ENCODE peak calls at places on chromosomes 11 and 22, in eight cellular contexts. One of them, this sample, is unnamed.

GRCh38 chr22:46972901-46973831 is 210.7 kb downstream of the TBC1D22A start:
- DNase-seq in hippocampal formation: no peak
- DNase-seq in A549: no peak
- DNase-seq in midbrain: no peak
- DNase-seq in dorsolateral prefrontal cortex: no peak
- DNase-seq in sigmoid colon: peak
- DNase-seq in naive thymus-derived CD8-positive, alpha-beta T cell: no peak
- DNase-seq in stimulated activated CD4-positive, alpha-beta T cell treated with anti-CD3 and anti-CD28 coated beads, Interleukin-2, amount 100 ng/mL, for 48 hours: no peak
- DNase-seq in this sample: no peak

GRCh38 chr11:123413636-123414035 is 16.4 kb upstream of the GRAMD1B start:
- DNase-seq in hippocampal formation: no peak
- DNase-seq in A549: no peak
- DNase-seq in midbrain: no peak
- DNase-seq in dorsolateral prefrontal cortex: no peak
- DNase-seq in sigmoid colon: no peak
- DNase-seq in naive thymus-derived CD8-positive, alpha-beta T cell: no peak
- DNase-seq in stimulated activated CD4-positive, alpha-beta T cell treated with anti-CD3 and anti-CD28 coated beads, Interleukin-2, amount 100 ng/mL, for 48 hours: no peak
- DNase-seq in this sample: no peak

GRCh38 chr22:23083315-23084021 is 13.1 kb downstream of the GNAZ start:
- DNase-seq in hippocampal formation: no peak
- DNase-seq in A549: no peak
- DNase-seq in midbrain: no peak
- DNase-seq in dorsolateral prefrontal cortex: no peak
- DNase-seq in sigmoid colon: no peak
- DNase-seq in naive thymus-derived CD8-positive, alpha-beta T cell: no peak
- DNase-seq in stimulated activated CD4-positive, alpha-beta T cell treated with anti-CD3 and anti-CD28 coated beads, Interleukin-2, amount 100 ng/mL, for 48 hours: no peak
- DNase-seq in this sample: no peak

GRCh38 chr11:19979519-19979845 is 180.8 kb downstream of the DBX1 start:
- DNase-seq in hippocampal formation: no peak
- DNase-seq in A549: no peak
- DNase-seq in midbrain: no peak
- DNase-seq in dorsolateral prefrontal cortex: no peak
- DNase-seq in sigmoid colon: no peak
- DNase-seq in naive thymus-derived CD8-positive, alpha-beta T cell: no peak
- DNase-seq in stimulated activated CD4-positive, alpha-beta T cell treated with anti-CD3 and anti-CD28 coated beads, Interleukin-2, amount 100 ng/mL, for 48 hours: no peak
- DNase-seq in this sample: no peak

GRCh38 chr11:119339581-119340334 is 925 bp downstream of the C1QTNF5 start:
- DNase-seq in hippocampal formation: no peak
- DNase-seq in A549: no peak
- DNase-seq in midbrain: peak
- DNase-seq in dorsolateral prefrontal cortex: no peak
- DNase-seq in sigmoid colon: peak
- DNase-seq in naive thymus-derived CD8-positive, alpha-beta T cell: no peak
- DNase-seq in stimulated activated CD4-positive, alpha-beta T cell treated with anti-CD3 and anti-CD28 coated beads, Interleukin-2, amount 100 ng/mL, for 48 hours: no peak
- DNase-seq in this sample: peak

GRCh38 chr11:105937331-105937730 is 84.7 kb downstream of the MSANTD4 start:
- DNase-seq in hippocampal formation: no peak
- DNase-seq in A549: no peak
- DNase-seq in midbrain: no peak
- DNase-seq in dorsolateral prefrontal cortex: no peak
- DNase-seq in sigmoid colon: no peak
- DNase-seq in naive thymus-derived CD8-positive, alpha-beta T cell: no peak
- DNase-seq in stimulated activated CD4-positive, alpha-beta T cell treated with anti-CD3 and anti-CD28 coated beads, Interleukin-2, amount 100 ng/mL, for 48 hours: no peak
- DNase-seq in this sample: no peak

GRCh38 chr22:45493286-45493771 is 9.4 kb upstream of the FBLN1 start:
- DNase-seq in hippocampal formation: no peak
- DNase-seq in A549: no peak
- DNase-seq in midbrain: no peak
- DNase-seq in dorsolateral prefrontal cortex: peak
- DNase-seq in sigmoid colon: peak
- DNase-seq in naive thymus-derived CD8-positive, alpha-beta T cell: no peak
- DNase-seq in stimulated activated CD4-positive, alpha-beta T cell treated with anti-CD3 and anti-CD28 coated beads, Interleukin-2, amount 100 ng/mL, for 48 hours: no peak
- DNase-seq in this sample: no peak

GRCh38 chr11:3957437-3957836 is 102.0 kb downstream of the STIM1 start:
- DNase-seq in hippocampal formation: no peak
- DNase-seq in A549: no peak
- DNase-seq in midbrain: no peak
- DNase-seq in dorsolateral prefrontal cortex: no peak
- DNase-seq in sigmoid colon: no peak
- DNase-seq in naive thymus-derived CD8-positive, alpha-beta T cell: no peak
- DNase-seq in stimulated activated CD4-positive, alpha-beta T cell treated with anti-CD3 and anti-CD28 coated beads, Interleukin-2, amount 100 ng/mL, for 48 hours: no peak
- DNase-seq in this sample: no peak

GRCh38 chr22:35978889-35979288 is 49.7 kb downstream of the RBFOX2 start:
- DNase-seq in hippocampal formation: no peak
- DNase-seq in A549: no peak
- DNase-seq in midbrain: no peak
- DNase-seq in dorsolateral prefrontal cortex: no peak
- DNase-seq in sigmoid colon: no peak
- DNase-seq in naive thymus-derived CD8-positive, alpha-beta T cell: no peak
- DNase-seq in stimulated activated CD4-positive, alpha-beta T cell treated with anti-CD3 and anti-CD28 coated beads, Interleukin-2, amount 100 ng/mL, for 48 hours: no peak
- DNase-seq in this sample: no peak

GRCh38 chr11:15852179-15852578 is 504.2 kb downstream of the SOX6 start:
- DNase-seq in hippocampal formation: no peak
- DNase-seq in A549: no peak
- DNase-seq in midbrain: no peak
- DNase-seq in dorsolateral prefrontal cortex: no peak
- DNase-seq in sigmoid colon: no peak
- DNase-seq in naive thymus-derived CD8-positive, alpha-beta T cell: no peak
- DNase-seq in stimulated activated CD4-positive, alpha-beta T cell treated with anti-CD3 and anti-CD28 coated beads, Interleukin-2, amount 100 ng/mL, for 48 hours: no peak
- DNase-seq in this sample: no peak

GRCh38 chr11:2360081-2360642 is 16.9 kb upstream of the CD81 start:
- DNase-seq in hippocampal formation: no peak
- DNase-seq in A549: no peak
- DNase-seq in midbrain: no peak
- DNase-seq in dorsolateral prefrontal cortex: no peak
- DNase-seq in sigmoid colon: no peak
- DNase-seq in naive thymus-derived CD8-positive, alpha-beta T cell: no peak
- DNase-seq in stimulated activated CD4-positive, alpha-beta T cell treated with anti-CD3 and anti-CD28 coated beads, Interleukin-2, amount 100 ng/mL, for 48 hours: no peak
- DNase-seq in this sample: no peak

GRCh38 chr22:50041361-50042065 is 16.6 kb downstream of the TTLL8 start:
- DNase-seq in hippocampal formation: no peak
- DNase-seq in A549: no peak
- DNase-seq in midbrain: no peak
- DNase-seq in dorsolateral prefrontal cortex: no peak
- DNase-seq in sigmoid colon: peak
- DNase-seq in naive thymus-derived CD8-positive, alpha-beta T cell: no peak
- DNase-seq in stimulated activated CD4-positive, alpha-beta T cell treated with anti-CD3 and anti-CD28 coated beads, Interleukin-2, amount 100 ng/mL, for 48 hours: no peak
- DNase-seq in this sample: no peak

GRCh38 chr11:2182692-2183474 is 11.3 kb upstream of the TH start:
- DNase-seq in hippocampal formation: no peak
- DNase-seq in A549: no peak
- DNase-seq in midbrain: no peak
- DNase-seq in dorsolateral prefrontal cortex: no peak
- DNase-seq in sigmoid colon: no peak
- DNase-seq in naive thymus-derived CD8-positive, alpha-beta T cell: no peak
- DNase-seq in stimulated activated CD4-positive, alpha-beta T cell treated with anti-CD3 and anti-CD28 coated beads, Interleukin-2, amount 100 ng/mL, for 48 hours: no peak
- DNase-seq in this sample: no peak

GRCh38 chr22:23657712-23658111 is 25.6 kb upstream of the DRICH1 start:
- DNase-seq in hippocampal formation: no peak
- DNase-seq in A549: no peak
- DNase-seq in midbrain: no peak
- DNase-seq in dorsolateral prefrontal cortex: no peak
- DNase-seq in sigmoid colon: no peak
- DNase-seq in naive thymus-derived CD8-positive, alpha-beta T cell: no peak
- DNase-seq in stimulated activated CD4-positive, alpha-beta T cell treated with anti-CD3 and anti-CD28 coated beads, Interleukin-2, amount 100 ng/mL, for 48 hours: no peak
- DNase-seq in this sample: no peak

GRCh38 chr11:28400236-28401100 is 292.3 kb downstream of the METTL15 start:
- DNase-seq in hippocampal formation: no peak
- DNase-seq in A549: no peak
- DNase-seq in midbrain: no peak
- DNase-seq in dorsolateral prefrontal cortex: no peak
- DNase-seq in sigmoid colon: no peak
- DNase-seq in naive thymus-derived CD8-positive, alpha-beta T cell: no peak
- DNase-seq in stimulated activated CD4-positive, alpha-beta T cell treated with anti-CD3 and anti-CD28 coated beads, Interleukin-2, amount 100 ng/mL, for 48 hours: no peak
- DNase-seq in this sample: no peak

GRCh38 chr11:2772544-2773031 is 72.8 kb upstream of the KCNQ1OT1 start:
- DNase-seq in hippocampal formation: no peak
- DNase-seq in A549: no peak
- DNase-seq in midbrain: no peak
- DNase-seq in dorsolateral prefrontal cortex: peak
- DNase-seq in sigmoid colon: no peak
- DNase-seq in naive thymus-derived CD8-positive, alpha-beta T cell: no peak
- DNase-seq in stimulated activated CD4-positive, alpha-beta T cell treated with anti-CD3 and anti-CD28 coated beads, Interleukin-2, amount 100 ng/mL, for 48 hours: no peak
- DNase-seq in this sample: no peak

GRCh38 chr11:58428021-58428420 is at the start of gene OR5B2:
- DNase-seq in hippocampal formation: no peak
- DNase-seq in A549: no peak
- DNase-seq in midbrain: no peak
- DNase-seq in dorsolateral prefrontal cortex: no peak
- DNase-seq in sigmoid colon: no peak
- DNase-seq in naive thymus-derived CD8-positive, alpha-beta T cell: no peak
- DNase-seq in stimulated activated CD4-positive, alpha-beta T cell treated with anti-CD3 and anti-CD28 coated beads, Interleukin-2, amount 100 ng/mL, for 48 hours: no peak
- DNase-seq in this sample: no peak

GRCh38 chr22:43292633-43293025 is 50.5 kb downstream of the SCUBE1 start:
- DNase-seq in hippocampal formation: no peak
- DNase-seq in A549: no peak
- DNase-seq in midbrain: no peak
- DNase-seq in dorsolateral prefrontal cortex: no peak
- DNase-seq in sigmoid colon: no peak
- DNase-seq in naive thymus-derived CD8-positive, alpha-beta T cell: no peak
- DNase-seq in stimulated activated CD4-positive, alpha-beta T cell treated with anti-CD3 and anti-CD28 coated beads, Interleukin-2, amount 100 ng/mL, for 48 hours: no peak
- DNase-seq in this sample: no peak

GRCh38 chr11:126978155-126978554 is 22.4 kb downstream of the KIRREL3 start:
- DNase-seq in hippocampal formation: no peak
- DNase-seq in A549: no peak
- DNase-seq in midbrain: no peak
- DNase-seq in dorsolateral prefrontal cortex: no peak
- DNase-seq in sigmoid colon: no peak
- DNase-seq in naive thymus-derived CD8-positive, alpha-beta T cell: no peak
- DNase-seq in stimulated activated CD4-positive, alpha-beta T cell treated with anti-CD3 and anti-CD28 coated beads, Interleukin-2, amount 100 ng/mL, for 48 hours: no peak
- DNase-seq in this sample: no peak

GRCh38 chr22:46931881-46932280 is 169.4 kb downstream of the TBC1D22A start:
- DNase-seq in hippocampal formation: no peak
- DNase-seq in A549: no peak
- DNase-seq in midbrain: no peak
- DNase-seq in dorsolateral prefrontal cortex: no peak
- DNase-seq in sigmoid colon: no peak
- DNase-seq in naive thymus-derived CD8-positive, alpha-beta T cell: no peak
- DNase-seq in stimulated activated CD4-positive, alpha-beta T cell treated with anti-CD3 and anti-CD28 coated beads, Interleukin-2, amount 100 ng/mL, for 48 hours: no peak
- DNase-seq in this sample: no peak

GRCh38 chr11:27485930-27486773 is 13.6 kb upstream of the LGR4 start:
- DNase-seq in hippocampal formation: peak
- DNase-seq in A549: no peak
- DNase-seq in midbrain: peak
- DNase-seq in dorsolateral prefrontal cortex: no peak
- DNase-seq in sigmoid colon: no peak
- DNase-seq in naive thymus-derived CD8-positive, alpha-beta T cell: peak
- DNase-seq in stimulated activated CD4-positive, alpha-beta T cell treated with anti-CD3 and anti-CD28 coated beads, Interleukin-2, amount 100 ng/mL, for 48 hours: peak
- DNase-seq in this sample: peak

GRCh38 chr22:44393066-44393465 is 80.3 kb upstream of the SHISAL1 start:
- DNase-seq in hippocampal formation: no peak
- DNase-seq in A549: no peak
- DNase-seq in midbrain: no peak
- DNase-seq in dorsolateral prefrontal cortex: peak
- DNase-seq in sigmoid colon: peak
- DNase-seq in naive thymus-derived CD8-positive, alpha-beta T cell: no peak
- DNase-seq in stimulated activated CD4-positive, alpha-beta T cell treated with anti-CD3 and anti-CD28 coated beads, Interleukin-2, amount 100 ng/mL, for 48 hours: no peak
- DNase-seq in this sample: no peak

GRCh38 chr11:7677071-7677470 is 3.8 kb upstream of the CYB5R2 start:
- DNase-seq in hippocampal formation: no peak
- DNase-seq in A549: no peak
- DNase-seq in midbrain: no peak
- DNase-seq in dorsolateral prefrontal cortex: no peak
- DNase-seq in sigmoid colon: no peak
- DNase-seq in naive thymus-derived CD8-positive, alpha-beta T cell: no peak
- DNase-seq in stimulated activated CD4-positive, alpha-beta T cell treated with anti-CD3 and anti-CD28 coated beads, Interleukin-2, amount 100 ng/mL, for 48 hours: no peak
- DNase-seq in this sample: no peak

GRCh38 chr22:50051930-50052329 is 6.2 kb downstream of the TTLL8 start:
- DNase-seq in hippocampal formation: no peak
- DNase-seq in A549: no peak
- DNase-seq in midbrain: no peak
- DNase-seq in dorsolateral prefrontal cortex: no peak
- DNase-seq in sigmoid colon: no peak
- DNase-seq in naive thymus-derived CD8-positive, alpha-beta T cell: no peak
- DNase-seq in stimulated activated CD4-positive, alpha-beta T cell treated with anti-CD3 and anti-CD28 coated beads, Interleukin-2, amount 100 ng/mL, for 48 hours: no peak
- DNase-seq in this sample: no peak

GRCh38 chr11:127994736-127995135 is 592.6 kb downstream of the ETS1 start:
- DNase-seq in hippocampal formation: no peak
- DNase-seq in A549: no peak
- DNase-seq in midbrain: no peak
- DNase-seq in dorsolateral prefrontal cortex: no peak
- DNase-seq in sigmoid colon: no peak
- DNase-seq in naive thymus-derived CD8-positive, alpha-beta T cell: no peak
- DNase-seq in stimulated activated CD4-positive, alpha-beta T cell treated with anti-CD3 and anti-CD28 coated beads, Interleukin-2, amount 100 ng/mL, for 48 hours: no peak
- DNase-seq in this sample: no peak

GRCh38 chr11:46534713-46535112 is 59.1 kb downstream of the AMBRA1 start:
- DNase-seq in hippocampal formation: no peak
- DNase-seq in A549: no peak
- DNase-seq in midbrain: no peak
- DNase-seq in dorsolateral prefrontal cortex: no peak
- DNase-seq in sigmoid colon: no peak
- DNase-seq in naive thymus-derived CD8-positive, alpha-beta T cell: no peak
- DNase-seq in stimulated activated CD4-positive, alpha-beta T cell treated with anti-CD3 and anti-CD28 coated beads, Interleukin-2, amount 100 ng/mL, for 48 hours: no peak
- DNase-seq in this sample: no peak

GRCh38 chr22:46077669-46078099 is 72.6 kb upstream of the PPARA start:
- DNase-seq in hippocampal formation: no peak
- DNase-seq in A549: no peak
- DNase-seq in midbrain: no peak
- DNase-seq in dorsolateral prefrontal cortex: peak
- DNase-seq in sigmoid colon: peak
- DNase-seq in naive thymus-derived CD8-positive, alpha-beta T cell: no peak
- DNase-seq in stimulated activated CD4-positive, alpha-beta T cell treated with anti-CD3 and anti-CD28 coated beads, Interleukin-2, amount 100 ng/mL, for 48 hours: no peak
- DNase-seq in this sample: no peak

GRCh38 chr11:26095340-26095739 is 236.6 kb upstream of the ANO3 start:
- DNase-seq in hippocampal formation: no peak
- DNase-seq in A549: no peak
- DNase-seq in midbrain: no peak
- DNase-seq in dorsolateral prefrontal cortex: no peak
- DNase-seq in sigmoid colon: no peak
- DNase-seq in naive thymus-derived CD8-positive, alpha-beta T cell: no peak
- DNase-seq in stimulated activated CD4-positive, alpha-beta T cell treated with anti-CD3 and anti-CD28 coated beads, Interleukin-2, amount 100 ng/mL, for 48 hours: no peak
- DNase-seq in this sample: no peak

GRCh38 chr11:130211781-130212401 is 52.3 kb downstream of the ST14 start:
- DNase-seq in hippocampal formation: no peak
- DNase-seq in A549: no peak
- DNase-seq in midbrain: no peak
- DNase-seq in dorsolateral prefrontal cortex: peak
- DNase-seq in sigmoid colon: peak
- DNase-seq in naive thymus-derived CD8-positive, alpha-beta T cell: no peak
- DNase-seq in stimulated activated CD4-positive, alpha-beta T cell treated with anti-CD3 and anti-CD28 coated beads, Interleukin-2, amount 100 ng/mL, for 48 hours: no peak
- DNase-seq in this sample: peak

GRCh38 chr22:43152355-43153071 is 1.2 kb downstream of the TSPO start:
- DNase-seq in hippocampal formation: no peak
- DNase-seq in A549: no peak
- DNase-seq in midbrain: peak
- DNase-seq in dorsolateral prefrontal cortex: peak
- DNase-seq in sigmoid colon: peak
- DNase-seq in naive thymus-derived CD8-positive, alpha-beta T cell: peak
- DNase-seq in stimulated activated CD4-positive, alpha-beta T cell treated with anti-CD3 and anti-CD28 coated beads, Interleukin-2, amount 100 ng/mL, for 48 hours: peak
- DNase-seq in this sample: no peak